ENCODE peak calls at places on chromosome 4, in four cellular contexts. One of them, this sample, is unnamed.

GRCh38 chr4:145231906-145232700 is 51.7 kb upstream of the OTUD4 start:
- DNase-seq in A549: no peak
- DNase-seq in HepG2: no peak
- DNase-seq in GM12878: no peak
- DNase-seq in this sample: no peak

GRCh38 chr4:115113382-115114106 is at the start of gene NDST4:
- DNase-seq in A549: peak
- DNase-seq in HepG2: no peak
- DNase-seq in GM12878: no peak
- DNase-seq in this sample: no peak

GRCh38 chr4:145772347-145772746 is 92.4 kb downstream of the C4orf51 start:
- DNase-seq in A549: no peak
- DNase-seq in HepG2: no peak
- DNase-seq in GM12878: no peak
- DNase-seq in this sample: no peak

GRCh38 chr4:137213372-137214173 is 318.7 kb downstream of the PCDH18 start:
- DNase-seq in A549: no peak
- DNase-seq in HepG2: no peak
- DNase-seq in GM12878: no peak
- DNase-seq in this sample: no peak

GRCh38 chr4:46586566-46586965 is 196.6 kb upstream of the GABRA2 start:
- DNase-seq in A549: no peak
- DNase-seq in HepG2: no peak
- DNase-seq in GM12878: no peak
- DNase-seq in this sample: no peak

GRCh38 chr4:118797558-118798142 is 38.3 kb downstream of the SEC24D start:
- DNase-seq in A549: no peak
- DNase-seq in HepG2: no peak
- DNase-seq in GM12878: no peak
- DNase-seq in this sample: no peak

GRCh38 chr4:186068581-186069402 is at the start of gene TLR3:
- DNase-seq in A549: no peak
- DNase-seq in HepG2: no peak
- DNase-seq in GM12878: no peak
- DNase-seq in this sample: no peak

GRCh38 chr4:19177616-19178015 is 1074.1 kb upstream of the SLIT2 start:
- DNase-seq in A549: no peak
- DNase-seq in HepG2: no peak
- DNase-seq in GM12878: no peak
- DNase-seq in this sample: no peak

GRCh38 chr4:149987330-149987751 is 90.9 kb upstream of the DCLK2 start:
- DNase-seq in A549: no peak
- DNase-seq in HepG2: no peak
- DNase-seq in GM12878: no peak
- DNase-seq in this sample: peak

GRCh38 chr4:185932491-185932890 is 120.5 kb upstream of the SORBS2 start:
- DNase-seq in A549: no peak
- DNase-seq in HepG2: no peak
- DNase-seq in GM12878: no peak
- DNase-seq in this sample: no peak

GRCh38 chr4:157992038-157992706 is 180.7 kb downstream of the GASK1B start:
- DNase-seq in A549: peak
- DNase-seq in HepG2: peak
- DNase-seq in GM12878: no peak
- DNase-seq in this sample: peak

GRCh38 chr4:25842229-25842840 is 20.5 kb downstream of the SEL1L3 start:
- DNase-seq in A549: no peak
- DNase-seq in HepG2: no peak
- DNase-seq in GM12878: peak
- DNase-seq in this sample: no peak

GRCh38 chr4:184248216-184248615 is 30.5 kb upstream of the ENPP6 start:
- DNase-seq in A549: no peak
- DNase-seq in HepG2: no peak
- DNase-seq in GM12878: no peak
- DNase-seq in this sample: no peak

GRCh38 chr4:19944806-19945205 is 306.9 kb upstream of the SLIT2 start:
- DNase-seq in A549: no peak
- DNase-seq in HepG2: no peak
- DNase-seq in GM12878: no peak
- DNase-seq in this sample: peak

GRCh38 chr4:82905205-82905604 is 4.7 kb downstream of the THAP9 start:
- DNase-seq in A549: no peak
- DNase-seq in HepG2: no peak
- DNase-seq in GM12878: peak
- DNase-seq in this sample: no peak

GRCh38 chr4:41155194-41155830 is 59.0 kb downstream of the APBB2 start:
- DNase-seq in A549: no peak
- DNase-seq in HepG2: no peak
- DNase-seq in GM12878: no peak
- DNase-seq in this sample: no peak

GRCh38 chr4:125243835-125244397 is 70.8 kb upstream of the FAT4 start:
- DNase-seq in A549: no peak
- DNase-seq in HepG2: no peak
- DNase-seq in GM12878: no peak
- DNase-seq in this sample: no peak

GRCh38 chr4:72631296-72631695 is 62.3 kb upstream of the ADAMTS3 start:
- DNase-seq in A549: no peak
- DNase-seq in HepG2: no peak
- DNase-seq in GM12878: no peak
- DNase-seq in this sample: peak

GRCh38 chr4:11954093-11954492 is 525.4 kb upstream of the HS3ST1 start:
- DNase-seq in A549: peak
- DNase-seq in HepG2: no peak
- DNase-seq in GM12878: no peak
- DNase-seq in this sample: no peak

GRCh38 chr4:75142377-75142776 is 209.5 kb downstream of the PARM1 start:
- DNase-seq in A549: no peak
- DNase-seq in HepG2: no peak
- DNase-seq in GM12878: no peak
- DNase-seq in this sample: no peak

DNA sequence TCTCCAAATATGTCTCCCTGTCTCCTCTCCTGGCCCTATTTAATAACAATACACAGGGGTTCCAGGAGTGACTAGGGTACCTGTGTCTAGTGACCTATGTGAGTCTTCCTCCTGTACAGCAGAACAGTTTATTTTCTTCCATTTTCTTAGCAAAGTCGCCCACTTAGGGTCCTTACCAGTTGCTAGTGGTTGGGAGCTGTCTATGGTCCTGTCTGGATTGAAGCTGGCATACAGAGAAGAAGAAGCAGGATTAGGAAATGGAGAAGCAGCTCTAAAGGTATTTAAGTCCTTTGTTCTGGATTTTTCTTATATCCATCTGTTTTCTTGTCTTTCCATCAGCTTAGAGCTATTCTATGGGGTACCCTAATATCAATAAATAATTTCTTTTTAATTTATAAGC is 587.1 kb upstream of the CPEB2 start:
- DNase-seq in A549: peak
- DNase-seq in HepG2: no peak
- DNase-seq in GM12878: no peak
- DNase-seq in this sample: no peak
- TF ChIP-seq PBX3 in A549: no peak
- TF ChIP-seq PBX3 in HepG2: no peak
- TF ChIP-seq PBX3 in GM12878: no peak
- TF ChIP-seq PBX3 in this sample: no peak

GRCh38 chr4:156169861-156170260 is 216.2 kb upstream of the CTSO start:
- DNase-seq in A549: no peak
- DNase-seq in HepG2: no peak
- DNase-seq in GM12878: no peak
- DNase-seq in this sample: no peak
- TF ChIP-seq PBX3 in A549: no peak
- TF ChIP-seq PBX3 in HepG2: no peak
- TF ChIP-seq PBX3 in GM12878: no peak
- TF ChIP-seq PBX3 in this sample: no peak

GRCh38 chr4:70632028-70632427 is 3.5 kb downstream of the ENAM start:
- DNase-seq in A549: peak
- DNase-seq in HepG2: no peak
- DNase-seq in GM12878: no peak
- DNase-seq in this sample: no peak
- TF ChIP-seq PBX3 in A549: no peak
- TF ChIP-seq PBX3 in HepG2: no peak
- TF ChIP-seq PBX3 in GM12878: no peak
- TF ChIP-seq PBX3 in this sample: peak

GRCh38 chr4:98745372-98745771 is 87.0 kb upstream of the TSPAN5 start:
- DNase-seq in A549: peak
- DNase-seq in HepG2: peak
- DNase-seq in GM12878: no peak
- DNase-seq in this sample: peak

GRCh38 chr4:98748609-98749008 is 90.2 kb upstream of the TSPAN5 start:
- DNase-seq in A549: no peak
- DNase-seq in HepG2: no peak
- DNase-seq in GM12878: no peak
- DNase-seq in this sample: no peak

GRCh38 chr4:98746530-98746929 is 88.1 kb upstream of the TSPAN5 start:
- DNase-seq in A549: no peak
- DNase-seq in HepG2: no peak
- DNase-seq in GM12878: no peak
- DNase-seq in this sample: no peak

GRCh38 chr4:98747659-98748091 is 89.3 kb upstream of the TSPAN5 start:
- DNase-seq in A549: no peak
- DNase-seq in HepG2: no peak
- DNase-seq in GM12878: no peak
- DNase-seq in this sample: no peak

GRCh38 chr4:98746936-98747658 is 88.7 kb upstream of the TSPAN5 start:
- DNase-seq in A549: no peak
- DNase-seq in HepG2: no peak
- DNase-seq in GM12878: no peak
- DNase-seq in this sample: no peak
- TF ChIP-seq PBX3 in A549: no peak
- TF ChIP-seq PBX3 in HepG2: no peak
- TF ChIP-seq PBX3 in GM12878: no peak
- TF ChIP-seq PBX3 in this sample: no peak

GRCh38 chr4:174307694-174308093 is 24.0 kb downstream of the CEP44 start:
- DNase-seq in A549: no peak
- DNase-seq in HepG2: no peak
- DNase-seq in GM12878: no peak
- DNase-seq in this sample: no peak
- TF ChIP-seq PBX3 in A549: no peak
- TF ChIP-seq PBX3 in HepG2: no peak
- TF ChIP-seq PBX3 in GM12878: no peak
- TF ChIP-seq PBX3 in this sample: no peak

GRCh38 chr4:1961038-1961437 is 47.7 kb downstream of the NELFA start:
- DNase-seq in A549: no peak
- DNase-seq in HepG2: no peak
- DNase-seq in GM12878: no peak
- DNase-seq in this sample: no peak

GRCh38 chr4:1958276-1959103 is 50.3 kb downstream of the NELFA start:
- DNase-seq in A549: no peak
- DNase-seq in HepG2: no peak
- DNase-seq in GM12878: no peak
- DNase-seq in this sample: no peak

GRCh38 chr4:1961563-1961962 is 47.2 kb downstream of the NELFA start:
- DNase-seq in A549: no peak
- DNase-seq in HepG2: no peak
- DNase-seq in GM12878: no peak
- DNase-seq in this sample: no peak

GRCh38 chr4:1959104-1959384 is 49.7 kb downstream of the NELFA start:
- DNase-seq in A549: no peak
- DNase-seq in HepG2: no peak
- DNase-seq in GM12878: no peak
- DNase-seq in this sample: no peak

GRCh38 chr4:1960170-1960825 is 48.5 kb downstream of the NELFA start:
- DNase-seq in A549: no peak
- DNase-seq in HepG2: no peak
- DNase-seq in GM12878: no peak
- DNase-seq in this sample: no peak
- TF ChIP-seq PBX3 in A549: no peak
- TF ChIP-seq PBX3 in HepG2: no peak
- TF ChIP-seq PBX3 in GM12878: no peak
- TF ChIP-seq PBX3 in this sample: no peak

GRCh38 chr4:153367092-153367491 is 22.6 kb downstream of the MND1 start:
- DNase-seq in A549: no peak
- DNase-seq in HepG2: no peak
- DNase-seq in GM12878: no peak
- DNase-seq in this sample: no peak

GRCh38 chr4:153364061-153364460 is 19.6 kb downstream of the MND1 start:
- DNase-seq in A549: no peak
- DNase-seq in HepG2: no peak
- DNase-seq in GM12878: no peak
- DNase-seq in this sample: no peak

GRCh38 chr4:153362184-153362583 is 17.7 kb downstream of the MND1 start:
- DNase-seq in A549: no peak
- DNase-seq in HepG2: no peak
- DNase-seq in GM12878: no peak
- DNase-seq in this sample: peak

DNA sequence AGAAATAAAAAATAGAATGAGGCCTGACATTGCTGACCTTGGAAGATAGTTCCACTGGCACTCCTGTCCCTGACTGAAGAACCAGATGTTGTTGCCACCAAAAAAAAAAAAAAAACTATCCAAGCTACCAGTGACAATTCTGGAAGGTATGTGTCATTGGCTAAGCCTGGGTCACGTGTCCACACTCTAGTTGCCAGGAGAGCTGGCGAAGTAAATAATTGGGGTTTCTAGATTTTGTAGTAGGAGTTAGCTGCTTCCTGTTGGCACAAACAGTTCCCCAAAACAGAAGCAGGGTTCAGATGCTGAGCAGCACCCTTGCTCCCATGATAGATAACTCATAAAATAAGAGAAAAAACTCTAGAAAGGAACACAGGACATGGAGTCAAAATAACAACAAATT is 20.5 kb downstream of the MND1 start:
- DNase-seq in A549: no peak
- DNase-seq in HepG2: no peak
- DNase-seq in GM12878: no peak
- DNase-seq in this sample: no peak
- TF ChIP-seq PBX3 in A549: no peak
- TF ChIP-seq PBX3 in HepG2: no peak
- TF ChIP-seq PBX3 in GM12878: no peak
- TF ChIP-seq PBX3 in this sample: no peak